ENCODE peak calls at places on chromosomes 4 and X, in nine cellular contexts. One of them, this sample, is unnamed.

GRCh38 chrX:9683350-9683749 is 82.3 kb downstream of the GPR143 start:
- DNase-seq in Calu3: no peak
- DNase-seq in GM20000: no peak
- DNase-seq in endothelial cell: no peak
- DNase-seq in ovary: no peak
- DNase-seq in tibial nerve: no peak
- DNase-seq in suprapubic skin: no peak
- DNase-seq in progenitor cell of endocrine pancreas: no peak
- DNase-seq in kidney: no peak
- DNase-seq in this sample: no peak

GRCh38 chrX:44433556-44433955 is 90.1 kb upstream of the EFHC2 start:
- DNase-seq in suprapubic skin: no peak
- DNase-seq in GM20000: no peak
- DNase-seq in kidney: no peak
- DNase-seq in endothelial cell: no peak
- DNase-seq in Calu3: no peak
- DNase-seq in progenitor cell of endocrine pancreas: no peak
- DNase-seq in ovary: no peak
- DNase-seq in tibial nerve: no peak
- DNase-seq in this sample: no peak

GRCh38 chrX:80808160-80808735 is 1.4 kb downstream of the BRWD3 start:
- DNase-seq in ovary: peak; percentile 77
- DNase-seq in Calu3: peak; percentile 67
- DNase-seq in tibial nerve: peak; percentile 88
- DNase-seq in endothelial cell: peak; percentile 59
- DNase-seq in kidney: peak; percentile 83
- DNase-seq in GM20000: peak; percentile 78
- DNase-seq in progenitor cell of endocrine pancreas: peak; percentile 24
- DNase-seq in suprapubic skin: peak; percentile 84
- DNase-seq in this sample: peak; percentile 81

GRCh38 chr4:39469429-39470077 is 10.7 kb downstream of the LIAS start:
- DNase-seq in ovary: peak; percentile 51
- DNase-seq in endothelial cell: peak; percentile 41
- DNase-seq in progenitor cell of endocrine pancreas: peak; percentile 22
- DNase-seq in suprapubic skin: no peak
- DNase-seq in GM20000: peak; percentile 69
- DNase-seq in Calu3: peak; percentile 40
- DNase-seq in tibial nerve: peak; percentile 54
- DNase-seq in kidney: no peak
- DNase-seq in this sample: peak; percentile 46

GRCh38 chr4:48041535-48042137 is 25.1 kb downstream of the NIPAL1 start:
- DNase-seq in endothelial cell: no peak
- DNase-seq in progenitor cell of endocrine pancreas: no peak
- DNase-seq in Calu3: no peak
- DNase-seq in GM20000: no peak
- DNase-seq in suprapubic skin: no peak
- DNase-seq in ovary: no peak
- DNase-seq in tibial nerve: no peak
- DNase-seq in kidney: no peak
- DNase-seq in this sample: no peak

GRCh38 chr4:140237616-140238352 is 83.8 kb upstream of the MAML3 start:
- DNase-seq in ovary: peak; percentile 71
- DNase-seq in GM20000: no peak
- DNase-seq in endothelial cell: peak; percentile 57
- DNase-seq in suprapubic skin: peak; percentile 88
- DNase-seq in tibial nerve: peak; percentile 70
- DNase-seq in kidney: peak; percentile 91
- DNase-seq in Calu3: no peak
- DNase-seq in progenitor cell of endocrine pancreas: no peak
- DNase-seq in this sample: peak; percentile 80

GRCh38 chrX:341541-342101 is 23.0 kb upstream of the GTPBP6 start:
- DNase-seq in Calu3: no peak
- DNase-seq in kidney: peak; percentile 55
- DNase-seq in GM20000: no peak
- DNase-seq in tibial nerve: no peak
- DNase-seq in progenitor cell of endocrine pancreas: no peak
- DNase-seq in endothelial cell: no peak
- DNase-seq in ovary: peak; percentile 12
- DNase-seq in suprapubic skin: peak; percentile 58
- DNase-seq in this sample: no peak

GRCh38 chr4:62170235-62170634 is 970.1 kb downstream of the ADGRL3 start:
- DNase-seq in suprapubic skin: no peak
- DNase-seq in ovary: no peak
- DNase-seq in GM20000: no peak
- DNase-seq in tibial nerve: no peak
- DNase-seq in endothelial cell: no peak
- DNase-seq in Calu3: no peak
- DNase-seq in progenitor cell of endocrine pancreas: no peak
- DNase-seq in kidney: no peak
- DNase-seq in this sample: no peak

GRCh38 chrX:30900227-30900626 is 11.2 kb upstream of the TAB3 start:
- DNase-seq in endothelial cell: no peak
- DNase-seq in kidney: no peak
- DNase-seq in tibial nerve: no peak
- DNase-seq in suprapubic skin: no peak
- DNase-seq in Calu3: peak; percentile 30
- DNase-seq in GM20000: no peak
- DNase-seq in ovary: no peak
- DNase-seq in progenitor cell of endocrine pancreas: no peak
- DNase-seq in this sample: no peak

GRCh38 chr4:183971938-183972490 is 66.9 kb downstream of the STOX2 start:
- DNase-seq in endothelial cell: no peak
- DNase-seq in GM20000: no peak
- DNase-seq in Calu3: no peak
- DNase-seq in progenitor cell of endocrine pancreas: no peak
- DNase-seq in kidney: no peak
- DNase-seq in suprapubic skin: no peak
- DNase-seq in ovary: no peak
- DNase-seq in tibial nerve: no peak
- DNase-seq in this sample: no peak

GRCh38 chr4:138680251-138680650 is 335.3 kb upstream of the NOCT start:
- DNase-seq in Calu3: peak; percentile 1
- DNase-seq in progenitor cell of endocrine pancreas: no peak
- DNase-seq in endothelial cell: no peak
- DNase-seq in kidney: no peak
- DNase-seq in ovary: no peak
- DNase-seq in suprapubic skin: no peak
- DNase-seq in GM20000: no peak
- DNase-seq in tibial nerve: no peak
- DNase-seq in this sample: no peak

GRCh38 chr4:22692736-22693135 is at the start of gene GBA3:
- DNase-seq in progenitor cell of endocrine pancreas: no peak
- DNase-seq in endothelial cell: no peak
- DNase-seq in ovary: no peak
- DNase-seq in tibial nerve: no peak
- DNase-seq in GM20000: no peak
- DNase-seq in Calu3: no peak
- DNase-seq in suprapubic skin: no peak
- DNase-seq in kidney: no peak
- DNase-seq in this sample: peak; percentile 44

GRCh38 chrX:155055494-155055893 is 15.4 kb downstream of the CMC4 start:
- DNase-seq in suprapubic skin: no peak
- DNase-seq in ovary: no peak
- DNase-seq in kidney: no peak
- DNase-seq in progenitor cell of endocrine pancreas: no peak
- DNase-seq in tibial nerve: no peak
- DNase-seq in GM20000: no peak
- DNase-seq in Calu3: no peak
- DNase-seq in endothelial cell: no peak
- DNase-seq in this sample: no peak

GRCh38 chr4:122827258-122827887 is 742 bp downstream of the FGF2 start:
- DNase-seq in tibial nerve: peak; percentile 25
- DNase-seq in GM20000: peak; percentile 83
- DNase-seq in kidney: peak; percentile 81
- DNase-seq in suprapubic skin: peak; percentile 81
- DNase-seq in ovary: peak; percentile 73
- DNase-seq in Calu3: peak; percentile 25
- DNase-seq in endothelial cell: peak; percentile 49
- DNase-seq in progenitor cell of endocrine pancreas: peak; percentile 19
- DNase-seq in this sample: peak; percentile 21

GRCh38 chr4:119189638-119190037 is 22.9 kb upstream of the USP53 start:
- DNase-seq in ovary: no peak
- DNase-seq in Calu3: no peak
- DNase-seq in kidney: no peak
- DNase-seq in endothelial cell: no peak
- DNase-seq in suprapubic skin: no peak
- DNase-seq in GM20000: no peak
- DNase-seq in tibial nerve: no peak
- DNase-seq in progenitor cell of endocrine pancreas: no peak
- DNase-seq in this sample: no peak

GRCh38 chr4:85741921-85742591 is 267.1 kb downstream of the ARHGAP24 start:
- DNase-seq in progenitor cell of endocrine pancreas: no peak
- DNase-seq in Calu3: no peak
- DNase-seq in endothelial cell: no peak
- DNase-seq in kidney: no peak
- DNase-seq in suprapubic skin: no peak
- DNase-seq in GM20000: no peak
- DNase-seq in tibial nerve: no peak
- DNase-seq in ovary: no peak
- DNase-seq in this sample: no peak

GRCh38 chr4:73901031-73901430 is 31.8 kb downstream of the CXCL1 start:
- DNase-seq in suprapubic skin: no peak
- DNase-seq in ovary: no peak
- DNase-seq in kidney: no peak
- DNase-seq in GM20000: no peak
- DNase-seq in endothelial cell: no peak
- DNase-seq in tibial nerve: no peak
- DNase-seq in Calu3: no peak
- DNase-seq in progenitor cell of endocrine pancreas: no peak
- DNase-seq in this sample: no peak

DNA sequence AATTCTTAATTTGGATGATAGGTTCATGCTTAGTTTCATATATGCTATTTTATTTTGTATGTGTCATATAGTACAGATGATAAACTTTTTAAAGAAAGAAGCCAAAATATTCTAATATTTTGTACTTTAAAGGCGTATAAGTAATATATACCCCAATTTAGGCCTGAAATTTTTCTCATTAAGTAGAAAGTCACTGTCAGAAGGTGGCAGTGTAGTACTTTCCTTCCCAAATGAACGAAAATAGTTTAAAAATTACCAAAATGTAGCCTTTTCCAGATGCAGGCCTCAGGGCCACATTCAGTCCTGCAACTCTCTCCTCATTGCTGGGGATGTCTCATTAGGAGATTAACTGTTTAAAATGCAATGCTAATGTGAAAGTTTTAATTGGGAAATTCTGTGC is 1263.6 kb downstream of the C4orf33 start:
- DNase-seq in suprapubic skin: no peak
- DNase-seq in kidney: no peak
- DNase-seq in ovary: no peak
- DNase-seq in endothelial cell: no peak
- DNase-seq in tibial nerve: no peak
- DNase-seq in Calu3: no peak
- DNase-seq in GM20000: no peak
- DNase-seq in progenitor cell of endocrine pancreas: no peak
- DNase-seq in this sample: no peak
- TF ChIP-seq CTCF in suprapubic skin: no peak
- TF ChIP-seq CTCF in kidney: no peak
- TF ChIP-seq CTCF in ovary: no peak
- TF ChIP-seq CTCF in endothelial cell: peak; percentile 19
- TF ChIP-seq CTCF in tibial nerve: no peak
- TF ChIP-seq CTCF in Calu3: no peak
- TF ChIP-seq CTCF in GM20000: no peak
- TF ChIP-seq CTCF in progenitor cell of endocrine pancreas: peak; percentile 53
- TF ChIP-seq CTCF in this sample: no peak

GRCh38 chr4:176635372-176636261 is 157.1 kb downstream of the VEGFC start:
- DNase-seq in ovary: no peak
- DNase-seq in tibial nerve: no peak
- DNase-seq in GM20000: no peak
- DNase-seq in suprapubic skin: no peak
- DNase-seq in Calu3: no peak
- DNase-seq in kidney: no peak
- DNase-seq in endothelial cell: no peak
- DNase-seq in progenitor cell of endocrine pancreas: no peak
- DNase-seq in this sample: no peak
- TF ChIP-seq CTCF in ovary: no peak
- TF ChIP-seq CTCF in tibial nerve: no peak
- TF ChIP-seq CTCF in GM20000: no peak
- TF ChIP-seq CTCF in suprapubic skin: no peak
- TF ChIP-seq CTCF in Calu3: no peak
- TF ChIP-seq CTCF in kidney: no peak
- TF ChIP-seq CTCF in endothelial cell: no peak
- TF ChIP-seq CTCF in progenitor cell of endocrine pancreas: no peak
- TF ChIP-seq CTCF in this sample: no peak

DNA sequence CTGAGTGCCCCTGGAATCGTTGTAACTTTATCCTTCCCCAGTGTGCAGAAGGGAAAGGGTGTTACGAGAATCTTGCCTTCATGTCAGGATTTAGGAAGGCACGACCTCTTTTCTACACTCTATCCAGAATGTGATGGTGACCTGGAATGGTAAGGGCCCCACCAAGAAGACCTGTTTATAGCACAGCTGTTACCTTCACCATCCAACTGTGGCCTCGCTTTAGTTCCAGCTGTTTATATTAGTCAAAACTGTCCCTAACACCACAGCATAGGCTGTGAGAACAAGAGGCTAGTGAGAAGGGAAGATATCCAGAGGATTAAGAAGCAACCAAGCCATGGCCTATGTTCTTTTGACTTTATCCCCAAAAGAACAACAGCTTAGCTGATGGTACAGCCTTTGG is 28.0 kb downstream of the ARX start:
- DNase-seq in tibial nerve: no peak
- DNase-seq in Calu3: no peak
- DNase-seq in suprapubic skin: no peak
- DNase-seq in ovary: no peak
- DNase-seq in progenitor cell of endocrine pancreas: no peak
- DNase-seq in endothelial cell: no peak
- DNase-seq in kidney: no peak
- DNase-seq in GM20000: no peak
- DNase-seq in this sample: no peak
- TF ChIP-seq CTCF in tibial nerve: no peak
- TF ChIP-seq CTCF in Calu3: no peak
- TF ChIP-seq CTCF in suprapubic skin: no peak
- TF ChIP-seq CTCF in ovary: no peak
- TF ChIP-seq CTCF in progenitor cell of endocrine pancreas: no peak
- TF ChIP-seq CTCF in endothelial cell: no peak
- TF ChIP-seq CTCF in kidney: no peak
- TF ChIP-seq CTCF in GM20000: no peak
- TF ChIP-seq CTCF in this sample: no peak

GRCh38 chrX:68889244-68889643 is 60.4 kb downstream of the EFNB1 start:
- DNase-seq in Calu3: no peak
- DNase-seq in kidney: no peak
- DNase-seq in ovary: no peak
- DNase-seq in endothelial cell: no peak
- DNase-seq in suprapubic skin: no peak
- DNase-seq in progenitor cell of endocrine pancreas: no peak
- DNase-seq in tibial nerve: no peak
- DNase-seq in GM20000: no peak
- DNase-seq in this sample: no peak
- TF ChIP-seq CTCF in Calu3: no peak
- TF ChIP-seq CTCF in kidney: no peak
- TF ChIP-seq CTCF in ovary: no peak
- TF ChIP-seq CTCF in endothelial cell: no peak
- TF ChIP-seq CTCF in suprapubic skin: no peak
- TF ChIP-seq CTCF in progenitor cell of endocrine pancreas: no peak
- TF ChIP-seq CTCF in tibial nerve: no peak
- TF ChIP-seq CTCF in GM20000: no peak
- TF ChIP-seq CTCF in this sample: no peak